ENCODE peak calls at places on chromosome 15, in five cellular contexts. B, R, T, F and X are unnamed samples.
A peak's percentile ranks its signal among the peaks of the same experiment; 100 is the strongest.

GRCh38 chr15:29064290-29064689 is 178.5 kb downstream of the APBA2 start:
- DNase-seq in B (no peak), R (no peak), T (no peak), F (no peak), X (no peak)

GRCh38 chr15:94298359-94298758 is 67.0 kb downstream of the MCTP2 start:
- DNase-seq in B (no peak), R (no peak), T (no peak), F (no peak), X (no peak)

GRCh38 chr15:54659668-54660067 is 537.1 kb downstream of the RSL24D1 start:
- DNase-seq in B (no peak), R (no peak), T (no peak), F (no peak), X (no peak)

GRCh38 chr15:50137330-50137761 is 18.3 kb upstream of the ATP8B4 start:
- DNase-seq in B (no peak), R (no peak), T (no peak), F (no peak), X (no peak)

GRCh38 chr15:81014446-81015093 is 13.8 kb downstream of the TLNRD1 start:
- DNase-seq in B (no peak), R (no peak), T (no peak), F (no peak), X (no peak)

GRCh38 chr15:49990835-49991540 is 128.0 kb downstream of the ATP8B4 start:
- DNase-seq in B (no peak), R (no peak), T (no peak), F (no peak), X (no peak)

GRCh38 chr15:49855917-49856637 is 235.2 kb downstream of the DTWD1 start:
- DNase-seq in B (no peak), R (no peak), T (no peak), F (no peak), X (no peak)

GRCh38 chr15:42582569-42583235 is 7.3 kb downstream of the STARD9 start:
- DNase-seq in B (no peak), R (no peak), T (no peak), F (no peak), X (no peak)

GRCh38 chr15:31607656-31608055 is 281.0 kb downstream of the KLF13 start:
- DNase-seq in B (no peak), R (no peak), T (no peak), F (no peak), X (no peak)

GRCh38 chr15:81261172-81261808 is 62.7 kb downstream of the STARD5 start:
- DNase-seq in B (no peak), R (no peak), T (no peak), F (no peak), X (no peak)

GRCh38 chr15:70892912-70893560 is 410 bp downstream of the LRRC49 start:
- DNase-seq in B (peak; percentile 33), R (no peak), T (no peak), F (no peak), X (no peak)

GRCh38 chr15:67828969-67829646 is 3.8 kb downstream of the SKOR1 start:
- DNase-seq in B (no peak), R (no peak), T (no peak), F (no peak), X (no peak)

GRCh38 chr15:68298882-68299381 is 21.4 kb downstream of the FEM1B start:
- DNase-seq in B (peak; percentile 99), R (no peak), T (no peak), F (no peak), X (no peak)

GRCh38 chr15:80173022-80173759 is 20.4 kb downstream of the FAH start:
- DNase-seq in B (peak; percentile 58), R (no peak), T (peak; percentile 39), F (peak; percentile 85), X (peak; percentile 84)

GRCh38 chr15:63872759-63873510 is 39.2 kb upstream of the HERC1 start:
- DNase-seq in B (no peak), R (peak; percentile 10), T (no peak), F (no peak), X (no peak)

GRCh38 chr15:91318976-91319714 is 219.1 kb downstream of the SV2B start:
- DNase-seq in B (no peak), R (no peak), T (no peak), F (no peak), X (no peak)

GRCh38 chr15:70486451-70487379 is 276.6 kb downstream of the UACA start:
- DNase-seq in B (no peak), R (no peak), T (no peak), F (no peak), X (peak; percentile 73)

GRCh38 chr15:68334661-68335124 is 57.1 kb downstream of the FEM1B start:
- DNase-seq in B (no peak), R (no peak), T (no peak), F (no peak), X (no peak)

GRCh38 chr15:96324192-96324895 is 6.2 kb upstream of the NR2F2 start:
- DNase-seq in B (no peak), R (no peak), T (peak; percentile 57), F (no peak), X (no peak)

GRCh38 chr15:99104788-99105515 is at the start of gene SYNM:
- DNase-seq in B (peak; percentile 80), R (no peak), T (peak; percentile 58), F (peak; percentile 67), X (peak; percentile 87)

GRCh38 chr15:36331531-36332275 is 247.7 kb upstream of the CDIN1 start:
- DNase-seq in B (peak; percentile 9), R (no peak), T (no peak), F (no peak), X (no peak)

GRCh38 chr15:49273734-49274318 is 103.8 kb downstream of the GALK2 start:
- DNase-seq in B (no peak), R (no peak), T (no peak), F (no peak), X (no peak)

GRCh38 chr15:42155546-42156265 is 730 bp downstream of the PLA2G4F start:
- DNase-seq in B (no peak), R (no peak), T (no peak), F (peak; percentile 84), X (no peak)

GRCh38 chr15:71096676-71097075 is 18.6 kb upstream of the THSD4 start:
- DNase-seq in B (no peak), R (no peak), T (no peak), F (no peak), X (no peak)

GRCh38 chr15:55618396-55618795 is 30.3 kb upstream of the PYGO1 start:
- DNase-seq in B (no peak), R (no peak), T (no peak), F (no peak), X (no peak)

GRCh38 chr15:78063966-78064365 is 13.5 kb downstream of the TBC1D2B start:
- DNase-seq in B (no peak), R (no peak), T (no peak), F (no peak), X (no peak)

GRCh38 chr15:78061963-78062427 is 15.5 kb downstream of the TBC1D2B start:
- DNase-seq in B (peak; percentile 82), R (no peak), T (no peak), F (no peak), X (peak; percentile 48)

GRCh38 chr15:78065973-78066946 is 11.3 kb downstream of the TBC1D2B start:
- DNase-seq in B (peak; percentile 58), R (no peak), T (no peak), F (no peak), X (no peak)

GRCh38 chr15:78065284-78065872 is 12.1 kb downstream of the TBC1D2B start:
- DNase-seq in B (peak; percentile 67), R (peak; percentile 88), T (peak; percentile 74), F (peak; percentile 47), X (peak; percentile 57)

GRCh38 chr15:78064544-78064943 is 13.0 kb downstream of the TBC1D2B start:
- DNase-seq in B (no peak), R (no peak), T (no peak), F (no peak), X (no peak)
- H3K4me1 ChIP-seq in B (peaks cover 67% of the 10 kb centered on the region), R (peaks cover 95% of the 10 kb centered on the region), T (peaks cover 81% of the 10 kb centered on the region), F (peaks cover 100% of the 10 kb centered on the region), X (peaks cover 97% of the 10 kb centered on the region)

GRCh38 chr15:83108266-83109219 is 1.1 kb downstream of the TM6SF1 start:
- DNase-seq in B (no peak), R (peak; percentile 71), T (no peak), F (peak; percentile 34), X (peak; percentile 90)

GRCh38 chr15:83111149-83111548 is 3.7 kb downstream of the TM6SF1 start:
- DNase-seq in B (no peak), R (no peak), T (no peak), F (no peak), X (no peak)

GRCh38 chr15:83107841-83108181 is 366 bp downstream of the TM6SF1 start:
- DNase-seq in B (no peak), R (no peak), T (no peak), F (no peak), X (no peak)

GRCh38 chr15:83110361-83110760 is 2.9 kb downstream of the TM6SF1 start:
- DNase-seq in B (no peak), R (no peak), T (no peak), F (no peak), X (no peak)

GRCh38 chr15:83109532-83109931 is 2.1 kb downstream of the TM6SF1 start:
- DNase-seq in B (no peak), R (no peak), T (no peak), F (no peak), X (no peak)
- TF ChIP-seq CTCF in B (no peak), R (no peak), T (no peak), F (no peak), X (no peak)

GRCh38 chr15:66703540-66703941 is 1.5 kb downstream of the SMAD6 start:
- DNase-seq in B (peak; percentile 27), R (no peak), T (no peak), F (peak; percentile 52), X (peak; percentile 91)
- H3K4me1 ChIP-seq in B (peaks cover 4% of the 10 kb centered on the region), R (peaks cover 64% of the 10 kb centered on the region), T (peaks cover 21% of the 10 kb centered on the region), F (peaks cover 68% of the 10 kb centered on the region), X (peaks cover 13% of the 10 kb centered on the region)

DNA sequence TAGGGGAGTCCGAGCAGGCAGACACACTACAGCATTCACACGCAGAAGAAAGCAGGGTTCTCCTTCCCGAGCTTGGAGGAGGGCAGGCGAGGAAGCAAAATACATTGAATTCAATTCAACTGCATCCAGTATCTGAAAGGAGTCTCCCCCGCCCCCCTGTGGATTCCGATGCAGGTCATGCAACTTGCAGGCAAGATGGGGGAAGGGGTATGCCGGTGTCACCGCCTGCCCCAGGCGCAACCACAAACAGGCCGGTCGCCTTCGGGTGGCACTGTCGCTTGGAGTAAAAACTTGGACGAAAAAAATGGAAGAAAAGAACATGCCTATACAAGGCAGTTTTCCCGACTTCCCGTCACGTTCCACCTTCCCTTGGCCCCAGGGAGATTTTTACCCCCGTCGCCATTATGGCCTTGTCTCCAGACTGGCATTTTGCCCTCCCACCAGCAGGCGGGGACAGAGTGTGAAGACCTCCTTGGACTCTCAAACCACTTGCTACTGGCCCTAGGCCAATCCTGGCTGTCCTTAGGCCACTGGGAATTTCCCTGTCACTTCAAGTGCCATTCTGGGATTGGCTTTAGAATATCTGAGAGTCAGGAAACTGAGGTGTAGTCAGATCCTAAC is 1.6 kb upstream of the NTRK3 start:
- DNase-seq in B (peak; percentile 36), R (no peak), T (no peak), F (no peak), X (no peak)
- TF ChIP-seq CTCF in B (peak; percentile 52), R (no peak), T (peak; percentile 26), F (no peak), X (no peak)

GRCh38 chr15:101382544-101382943 is 87.5 kb upstream of the SNRPA1 start:
- DNase-seq in B (no peak), R (no peak), T (no peak), F (no peak), X (no peak)
- H3K4me1 ChIP-seq in B (no peaks in the 10 kb centered on the region), R (peaks cover 3% of the 10 kb centered on the region), T (no peaks in the 10 kb centered on the region), F (peaks cover 7% of the 10 kb centered on the region), X (no peaks in the 10 kb centered on the region)

GRCh38 chr15:27912283-27912682 is 186.8 kb downstream of the OCA2 start:
- DNase-seq in B (no peak), R (no peak), T (no peak), F (no peak), X (no peak)
- TF ChIP-seq CTCF in B (no peak), R (no peak), T (no peak), F (no peak), X (no peak)